ENCODE peak calls at places on chromosomes 5 and 9, in seven cellular contexts. One of them, this sample, is unnamed.

GRCh38 chr5:27523629-27524028 is 485.2 kb upstream of the CDH9 start:
- DNase-seq in H9: no peak
- DNase-seq in IMR-90: no peak
- DNase-seq in mesendoderm: no peak
- DNase-seq in mesenchymal stem cell: no peak
- DNase-seq in trophoblast cell: no peak
- DNase-seq in H1: no peak
- DNase-seq in this sample: no peak

GRCh38 chr9:1726993-1727759 is 288.0 kb upstream of the SMARCA2 start:
- DNase-seq in H1: no peak
- DNase-seq in H9: peak
- DNase-seq in IMR-90: no peak
- DNase-seq in mesendoderm: peak
- DNase-seq in mesenchymal stem cell: no peak
- DNase-seq in trophoblast cell: no peak
- DNase-seq in this sample: no peak

GRCh38 chr5:143350790-143351603 is 52.5 kb downstream of the NR3C1 start:
- DNase-seq in IMR-90: peak
- DNase-seq in mesenchymal stem cell: peak
- DNase-seq in trophoblast cell: no peak
- DNase-seq in H1: no peak
- DNase-seq in mesendoderm: no peak
- DNase-seq in H9: no peak
- DNase-seq in this sample: no peak

GRCh38 chr9:17810728-17811634 is 232.1 kb downstream of the SH3GL2 start:
- DNase-seq in mesendoderm: peak
- DNase-seq in mesenchymal stem cell: peak
- DNase-seq in H9: no peak
- DNase-seq in IMR-90: peak
- DNase-seq in H1: no peak
- DNase-seq in trophoblast cell: peak
- DNase-seq in this sample: peak

GRCh38 chr5:54881286-54882005 is 103.9 kb downstream of the ESM1 start:
- DNase-seq in mesendoderm: no peak
- DNase-seq in trophoblast cell: no peak
- DNase-seq in H9: no peak
- DNase-seq in mesenchymal stem cell: no peak
- DNase-seq in H1: no peak
- DNase-seq in IMR-90: no peak
- DNase-seq in this sample: no peak

GRCh38 chr9:7297521-7297920 is 502.1 kb downstream of the DMAC1 start:
- DNase-seq in mesendoderm: no peak
- DNase-seq in mesenchymal stem cell: no peak
- DNase-seq in IMR-90: no peak
- DNase-seq in trophoblast cell: no peak
- DNase-seq in H1: no peak
- DNase-seq in H9: no peak
- DNase-seq in this sample: no peak

GRCh38 chr5:434443-435146 is 8.4 kb upstream of the EXOC3 start:
- DNase-seq in H1: no peak
- DNase-seq in mesenchymal stem cell: no peak
- DNase-seq in H9: no peak
- DNase-seq in mesendoderm: no peak
- DNase-seq in IMR-90: no peak
- DNase-seq in trophoblast cell: no peak
- DNase-seq in this sample: no peak

GRCh38 chr5:154878642-154879335 is 20.4 kb downstream of the CNOT8 start:
- DNase-seq in mesendoderm: peak
- DNase-seq in mesenchymal stem cell: no peak
- DNase-seq in IMR-90: no peak
- DNase-seq in trophoblast cell: no peak
- DNase-seq in H1: no peak
- DNase-seq in H9: no peak
- DNase-seq in this sample: no peak

GRCh38 chr9:1047605-1048235 is 2.4 kb upstream of the DMRT2 start:
- DNase-seq in H1: no peak
- DNase-seq in H9: no peak
- DNase-seq in IMR-90: peak
- DNase-seq in mesendoderm: no peak
- DNase-seq in trophoblast cell: no peak
- DNase-seq in mesenchymal stem cell: no peak
- DNase-seq in this sample: no peak

GRCh38 chr5:1668141-1668721 is 131.4 kb downstream of the MRPL36 start:
- DNase-seq in trophoblast cell: no peak
- DNase-seq in H9: peak
- DNase-seq in mesenchymal stem cell: no peak
- DNase-seq in mesendoderm: peak
- DNase-seq in H1: no peak
- DNase-seq in IMR-90: no peak
- DNase-seq in this sample: no peak

GRCh38 chr9:125758986-125759811 is 12.0 kb downstream of the PBX3 start:
- DNase-seq in H1: no peak
- DNase-seq in IMR-90: no peak
- DNase-seq in mesendoderm: peak
- DNase-seq in H9: no peak
- DNase-seq in trophoblast cell: no peak
- DNase-seq in mesenchymal stem cell: peak
- DNase-seq in this sample: no peak

GRCh38 chr5:445591-445990 is 2.6 kb downstream of the EXOC3 start:
- DNase-seq in trophoblast cell: no peak
- DNase-seq in H1: no peak
- DNase-seq in H9: peak
- DNase-seq in mesendoderm: no peak
- DNase-seq in IMR-90: no peak
- DNase-seq in mesenchymal stem cell: no peak
- DNase-seq in this sample: no peak

GRCh38 chr5:54007822-54008777 is 302.3 kb downstream of the ARL15 start:
- DNase-seq in IMR-90: peak
- DNase-seq in mesenchymal stem cell: peak
- DNase-seq in trophoblast cell: no peak
- DNase-seq in mesendoderm: no peak
- DNase-seq in H9: no peak
- DNase-seq in H1: no peak
- DNase-seq in this sample: no peak

GRCh38 chr5:1067141-1068121 is 44.4 kb downstream of the SLC12A7 start:
- DNase-seq in IMR-90: no peak
- DNase-seq in mesenchymal stem cell: no peak
- DNase-seq in H1: no peak
- DNase-seq in mesendoderm: no peak
- DNase-seq in trophoblast cell: no peak
- DNase-seq in H9: no peak
- DNase-seq in this sample: no peak

GRCh38 chr5:111072949-111073682 is 1.6 kb downstream of the TSLP start:
- DNase-seq in IMR-90: peak
- DNase-seq in mesendoderm: peak
- DNase-seq in trophoblast cell: peak
- DNase-seq in H1: no peak
- DNase-seq in mesenchymal stem cell: peak
- DNase-seq in H9: peak
- DNase-seq in this sample: peak

GRCh38 chr9:108786756-108787663 is 68.8 kb downstream of the ACTL7B start:
- DNase-seq in H9: no peak
- DNase-seq in mesenchymal stem cell: peak
- DNase-seq in H1: no peak
- DNase-seq in trophoblast cell: no peak
- DNase-seq in mesendoderm: peak
- DNase-seq in IMR-90: peak
- DNase-seq in this sample: no peak

GRCh38 chr5:91848453-91848852 is 465.3 kb upstream of the ARRDC3 start:
- DNase-seq in trophoblast cell: no peak
- DNase-seq in mesenchymal stem cell: peak
- DNase-seq in mesendoderm: peak
- DNase-seq in H9: no peak
- DNase-seq in IMR-90: peak
- DNase-seq in H1: no peak
- DNase-seq in this sample: no peak

GRCh38 chr9:135328485-135329417 is 150.8 kb upstream of the PPP1R26 start:
- DNase-seq in IMR-90: no peak
- DNase-seq in trophoblast cell: no peak
- DNase-seq in H9: no peak
- DNase-seq in mesenchymal stem cell: no peak
- DNase-seq in H1: no peak
- DNase-seq in mesendoderm: no peak
- DNase-seq in this sample: no peak

GRCh38 chr5:172334196-172334595 is 50.6 kb upstream of the UBTD2 start:
- DNase-seq in mesenchymal stem cell: no peak
- DNase-seq in mesendoderm: peak
- DNase-seq in IMR-90: no peak
- DNase-seq in trophoblast cell: no peak
- DNase-seq in H1: peak
- DNase-seq in H9: peak
- DNase-seq in this sample: no peak

GRCh38 chr9:80407220-80407619 is 835.5 kb downstream of the TLE4 start:
- DNase-seq in H9: peak
- DNase-seq in H1: no peak
- DNase-seq in mesenchymal stem cell: no peak
- DNase-seq in IMR-90: no peak
- DNase-seq in mesendoderm: peak
- DNase-seq in trophoblast cell: no peak
- DNase-seq in this sample: no peak

GRCh38 chr9:107684224-107684623 is 194.7 kb upstream of the KLF4 start:
- DNase-seq in H1: no peak
- DNase-seq in mesenchymal stem cell: peak
- DNase-seq in IMR-90: peak
- DNase-seq in trophoblast cell: no peak
- DNase-seq in H9: no peak
- DNase-seq in mesendoderm: peak
- DNase-seq in this sample: no peak

GRCh38 chr9:105088499-105088898 is 156.0 kb upstream of the SLC44A1 start:
- DNase-seq in mesenchymal stem cell: no peak
- DNase-seq in IMR-90: no peak
- DNase-seq in H1: no peak
- DNase-seq in H9: no peak
- DNase-seq in trophoblast cell: no peak
- DNase-seq in mesendoderm: peak
- DNase-seq in this sample: no peak
- H3K4ac ChIP-seq in mesenchymal stem cell: no peak
- H3K4ac ChIP-seq in IMR-90: no peak
- H3K4ac ChIP-seq in H1: no peak
- H3K4ac ChIP-seq in H9: no peak
- H3K4ac ChIP-seq in trophoblast cell: no peak
- H3K4ac ChIP-seq in mesendoderm: no peak
- H3K4ac ChIP-seq in this sample: no peak

GRCh38 chr5:170596482-170596881 is 92.7 kb downstream of the KCNIP1 start:
- DNase-seq in IMR-90: no peak
- DNase-seq in H1: no peak
- DNase-seq in H9: no peak
- DNase-seq in mesendoderm: peak
- DNase-seq in trophoblast cell: no peak
- DNase-seq in mesenchymal stem cell: no peak
- DNase-seq in this sample: no peak

GRCh38 chr5:170597109-170597741 is 93.4 kb downstream of the KCNIP1 start:
- DNase-seq in H1: no peak
- DNase-seq in IMR-90: peak
- DNase-seq in trophoblast cell: peak
- DNase-seq in mesendoderm: peak
- DNase-seq in H9: no peak
- DNase-seq in mesenchymal stem cell: peak
- DNase-seq in this sample: no peak

GRCh38 chr5:170603101-170603500 is 99.3 kb downstream of the KCNIP1 start:
- DNase-seq in trophoblast cell: no peak
- DNase-seq in IMR-90: no peak
- DNase-seq in H1: no peak
- DNase-seq in mesendoderm: peak
- DNase-seq in H9: no peak
- DNase-seq in mesenchymal stem cell: no peak
- DNase-seq in this sample: no peak

GRCh38 chr5:170601608-170602007 is 97.8 kb downstream of the KCNIP1 start:
- DNase-seq in mesenchymal stem cell: no peak
- DNase-seq in mesendoderm: no peak
- DNase-seq in H1: no peak
- DNase-seq in trophoblast cell: no peak
- DNase-seq in H9: no peak
- DNase-seq in IMR-90: no peak
- DNase-seq in this sample: no peak

DNA sequence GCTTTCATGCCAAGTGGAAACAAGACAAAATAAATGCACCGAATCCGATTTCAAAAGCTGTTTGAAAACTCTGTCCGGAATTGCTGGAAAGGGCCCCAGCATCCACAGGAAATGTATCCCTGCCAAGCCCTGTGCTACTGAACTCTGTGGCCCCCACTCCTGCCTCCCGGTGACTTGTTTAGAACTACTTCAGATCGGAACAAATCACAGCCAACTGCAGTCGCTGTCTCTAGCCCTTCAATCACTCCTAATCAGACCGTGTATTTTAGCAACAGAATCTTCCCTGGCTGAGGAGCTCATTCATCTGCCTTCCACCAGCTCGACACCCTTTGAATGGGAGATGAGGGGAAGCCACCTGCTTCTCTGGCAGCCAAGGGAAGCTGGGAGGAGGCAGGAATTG is 94.1 kb downstream of the KCNIP1 start:
- DNase-seq in trophoblast cell: no peak
- DNase-seq in H9: no peak
- DNase-seq in H1: no peak
- DNase-seq in IMR-90: no peak
- DNase-seq in mesenchymal stem cell: peak
- DNase-seq in mesendoderm: no peak
- DNase-seq in this sample: no peak
- H3K18ac ChIP-seq in trophoblast cell: no peak
- H3K18ac ChIP-seq in H9: no peak
- H3K18ac ChIP-seq in H1: no peak
- H3K18ac ChIP-seq in IMR-90: no peak
- H3K18ac ChIP-seq in mesenchymal stem cell: no peak
- H3K18ac ChIP-seq in mesendoderm: no peak
- H3K18ac ChIP-seq in this sample: no peak

GRCh38 chr5:132765311-132766019 is 11.6 kb downstream of the SEPTIN8 start:
- DNase-seq in trophoblast cell: no peak
- DNase-seq in mesendoderm: no peak
- DNase-seq in H1: no peak
- DNase-seq in IMR-90: no peak
- DNase-seq in H9: peak
- DNase-seq in mesenchymal stem cell: no peak
- DNase-seq in this sample: no peak
- H3K4ac ChIP-seq in trophoblast cell: peak
- H3K4ac ChIP-seq in mesendoderm: no peak
- H3K4ac ChIP-seq in H1: no peak
- H3K4ac ChIP-seq in IMR-90: no peak
- H3K4ac ChIP-seq in H9: no peak
- H3K4ac ChIP-seq in mesenchymal stem cell: no peak
- H3K4ac ChIP-seq in this sample: no peak

GRCh38 chr9:35161713-35162604 is at the start of gene UNC13B:
- DNase-seq in mesenchymal stem cell: peak
- DNase-seq in trophoblast cell: peak
- DNase-seq in H9: peak
- DNase-seq in H1: peak
- DNase-seq in mesendoderm: peak
- DNase-seq in IMR-90: peak
- DNase-seq in this sample: peak

GRCh38 chr9:35152926-35153325 is 8.9 kb upstream of the UNC13B start:
- DNase-seq in trophoblast cell: peak
- DNase-seq in H9: no peak
- DNase-seq in mesendoderm: no peak
- DNase-seq in H1: no peak
- DNase-seq in IMR-90: no peak
- DNase-seq in mesenchymal stem cell: no peak
- DNase-seq in this sample: no peak

GRCh38 chr9:35162605-35163315 is 951 bp downstream of the UNC13B start:
- DNase-seq in H1: no peak
- DNase-seq in H9: no peak
- DNase-seq in IMR-90: no peak
- DNase-seq in mesendoderm: no peak
- DNase-seq in trophoblast cell: no peak
- DNase-seq in mesenchymal stem cell: peak
- DNase-seq in this sample: peak

GRCh38 chr9:35158501-35159280 is 3.1 kb upstream of the UNC13B start:
- DNase-seq in mesenchymal stem cell: no peak
- DNase-seq in IMR-90: no peak
- DNase-seq in H1: no peak
- DNase-seq in H9: no peak
- DNase-seq in mesendoderm: no peak
- DNase-seq in trophoblast cell: no peak
- DNase-seq in this sample: no peak

GRCh38 chr9:35156781-35157180 is 5.0 kb upstream of the UNC13B start:
- DNase-seq in IMR-90: no peak
- DNase-seq in H1: no peak
- DNase-seq in mesenchymal stem cell: no peak
- DNase-seq in trophoblast cell: no peak
- DNase-seq in H9: no peak
- DNase-seq in mesendoderm: no peak
- DNase-seq in this sample: no peak
- H3K18ac ChIP-seq in IMR-90: no peak
- H3K18ac ChIP-seq in H1: no peak
- H3K18ac ChIP-seq in mesenchymal stem cell: no peak
- H3K18ac ChIP-seq in trophoblast cell: no peak
- H3K18ac ChIP-seq in H9: no peak
- H3K18ac ChIP-seq in mesendoderm: no peak
- H3K18ac ChIP-seq in this sample: no peak